ENCODE peak calls at places on chromosome 12, in six cellular contexts. U, L, N, J, G and S are unnamed samples.

GRCh38 chr12:57090924-57091632 is 2.2 kb downstream of the NAB2 start:
- DNase-seq in J (no peak), L (no peak), U (no peak), G (no peak), N (no peak), S (no peak)

GRCh38 chr12:57063991-57064725 is 14.2 kb upstream of the MYO1A start:
- DNase-seq in L (no peak), J (no peak), G (peak; percentile 41), N (no peak), U (no peak), S (no peak)

GRCh38 chr12:104974626-104975290 is 11.4 kb upstream of the NOPCHAP1 start:
- DNase-seq in U (no peak), J (no peak), G (no peak), L (peak; percentile 34), N (no peak), S (no peak)

GRCh38 chr12:66516133-66516532 is 162.7 kb downstream of the GRIP1 start:
- DNase-seq in G (no peak), J (no peak), U (no peak), L (no peak), N (no peak), S (no peak)

GRCh38 chr12:57180321-57180989 is 33.0 kb upstream of the LRP1-AS start:
- DNase-seq in G (no peak), U (no peak), N (no peak), L (no peak), J (no peak), S (no peak)

GRCh38 chr12:98799411-98799810 is 154.3 kb downstream of the APAF1 start:
- DNase-seq in L (peak; percentile 6), U (no peak), G (no peak), N (no peak), J (no peak), S (no peak)

GRCh38 chr12:67650127-67650495 is 1.6 kb downstream of the DYRK2 start:
- DNase-seq in J (peak; percentile 10), L (no peak), U (no peak), G (no peak), N (peak; percentile 57), S (no peak)

GRCh38 chr12:2332266-2332665 is 279.5 kb downstream of the CACNA1C start:
- DNase-seq in U (no peak), J (no peak), L (no peak), N (no peak), G (no peak), S (no peak)

GRCh38 chr12:86104087-86104486 is 152.1 kb downstream of the MGAT4C start:
- DNase-seq in J (no peak), L (no peak), N (no peak), U (no peak), G (no peak), S (no peak)

GRCh38 chr12:56358836-56359532 is 923 bp downstream of the STAT2 start:
- DNase-seq in U (no peak), J (peak; percentile 22), G (no peak), N (no peak), L (peak; percentile 51), S (no peak)

GRCh38 chr12:46524778-46525177 is 152.2 kb upstream of the SLC38A2 start:
- DNase-seq in U (no peak), L (peak; percentile 41), N (peak; percentile 88), G (no peak), J (no peak), S (no peak)

GRCh38 chr12:17108877-17109520 is 503.0 kb upstream of the LMO3 start:
- DNase-seq in J (no peak), L (peak; percentile 87), G (no peak), N (no peak), U (no peak), S (no peak)

GRCh38 chr12:31362759-31363415 is 36.9 kb upstream of the SINHCAF start:
- DNase-seq in L (no peak), N (no peak), U (peak; percentile 47), G (no peak), J (peak; percentile 75), S (no peak)

GRCh38 chr12:88882662-88883061 is 302.4 kb upstream of the KITLG start:
- DNase-seq in J (no peak), G (no peak), L (no peak), N (no peak), U (no peak), S (no peak)

GRCh38 chr12:72872986-72873385 is 600.8 kb downstream of the TRHDE start:
- DNase-seq in J (no peak), U (peak; percentile 22), G (no peak), N (no peak), L (no peak), S (no peak)